ENCODE peak calls at places on chromosomes 1 and 21, in ten cellular contexts. One of them, this sample, is unnamed. For H3K27me3, the result is how much of the 10 kb centered on the place peaks cover.

GRCh38 chr1:223706077-223706988 is 6.0 kb upstream of the CAPN2 start:
- DNase-seq in right lobe of liver: no peak
- DNase-seq in heart left ventricle: no peak
- DNase-seq in tibial artery: no peak
- DNase-seq in IMR-90: peak
- DNase-seq in Peyer's patch: no peak
- DNase-seq in cardiac muscle cell: peak
- DNase-seq in lower lobe of right lung: no peak
- DNase-seq in CD8-positive, alpha-beta T cell: no peak
- DNase-seq in spleen: no peak
- DNase-seq in this sample: no peak

GRCh38 chr1:75989130-75989529 is 56.9 kb upstream of the ASB17 start:
- DNase-seq in right lobe of liver: no peak
- DNase-seq in heart left ventricle: no peak
- DNase-seq in tibial artery: no peak
- DNase-seq in IMR-90: no peak
- DNase-seq in Peyer's patch: no peak
- DNase-seq in cardiac muscle cell: no peak
- DNase-seq in lower lobe of right lung: no peak
- DNase-seq in CD8-positive, alpha-beta T cell: no peak
- DNase-seq in spleen: no peak
- DNase-seq in this sample: no peak

GRCh38 chr1:22039594-22040347 is 12.7 kb upstream of the CDC42 start:
- DNase-seq in right lobe of liver: no peak
- DNase-seq in heart left ventricle: peak
- DNase-seq in tibial artery: no peak
- DNase-seq in IMR-90: peak
- DNase-seq in Peyer's patch: peak
- DNase-seq in cardiac muscle cell: peak
- DNase-seq in lower lobe of right lung: peak
- DNase-seq in CD8-positive, alpha-beta T cell: peak
- DNase-seq in spleen: peak
- DNase-seq in this sample: no peak

GRCh38 chr1:19643602-19644419 is at the start of gene NBL1:
- DNase-seq in right lobe of liver: no peak
- DNase-seq in heart left ventricle: peak
- DNase-seq in tibial artery: peak
- DNase-seq in IMR-90: peak
- DNase-seq in Peyer's patch: peak
- DNase-seq in cardiac muscle cell: peak
- DNase-seq in lower lobe of right lung: no peak
- DNase-seq in CD8-positive, alpha-beta T cell: peak
- DNase-seq in spleen: no peak
- DNase-seq in this sample: no peak

GRCh38 chr1:199612976-199613774 is 414.3 kb upstream of the NR5A2 start:
- DNase-seq in right lobe of liver: no peak
- DNase-seq in heart left ventricle: no peak
- DNase-seq in tibial artery: no peak
- DNase-seq in IMR-90: peak
- DNase-seq in Peyer's patch: no peak
- DNase-seq in cardiac muscle cell: no peak
- DNase-seq in lower lobe of right lung: no peak
- DNase-seq in CD8-positive, alpha-beta T cell: no peak
- DNase-seq in spleen: no peak
- DNase-seq in this sample: peak

GRCh38 chr1:226444901-226445300 is 37.0 kb upstream of the PARP1 start:
- DNase-seq in right lobe of liver: no peak
- DNase-seq in heart left ventricle: no peak
- DNase-seq in tibial artery: no peak
- DNase-seq in IMR-90: no peak
- DNase-seq in Peyer's patch: no peak
- DNase-seq in cardiac muscle cell: no peak
- DNase-seq in lower lobe of right lung: no peak
- DNase-seq in CD8-positive, alpha-beta T cell: peak
- DNase-seq in spleen: peak
- DNase-seq in this sample: no peak

GRCh38 chr1:117001254-117001927 is at the start of gene CD101:
- DNase-seq in right lobe of liver: no peak
- DNase-seq in heart left ventricle: no peak
- DNase-seq in tibial artery: no peak
- DNase-seq in IMR-90: no peak
- DNase-seq in Peyer's patch: no peak
- DNase-seq in cardiac muscle cell: no peak
- DNase-seq in lower lobe of right lung: no peak
- DNase-seq in CD8-positive, alpha-beta T cell: no peak
- DNase-seq in spleen: no peak
- DNase-seq in this sample: no peak

GRCh38 chr1:43329995-43330751 is 7.4 kb upstream of the MPL start:
- DNase-seq in right lobe of liver: no peak
- DNase-seq in heart left ventricle: peak
- DNase-seq in tibial artery: peak
- DNase-seq in IMR-90: peak
- DNase-seq in Peyer's patch: no peak
- DNase-seq in cardiac muscle cell: no peak
- DNase-seq in lower lobe of right lung: no peak
- DNase-seq in CD8-positive, alpha-beta T cell: no peak
- DNase-seq in spleen: peak
- DNase-seq in this sample: peak

GRCh38 chr1:47385020-47385419 is 31.1 kb upstream of the FOXE3 start:
- DNase-seq in right lobe of liver: no peak
- DNase-seq in heart left ventricle: no peak
- DNase-seq in tibial artery: no peak
- DNase-seq in IMR-90: no peak
- DNase-seq in Peyer's patch: no peak
- DNase-seq in cardiac muscle cell: no peak
- DNase-seq in lower lobe of right lung: no peak
- DNase-seq in CD8-positive, alpha-beta T cell: no peak
- DNase-seq in spleen: no peak
- DNase-seq in this sample: no peak

GRCh38 chr1:83546863-83547262 is 452.1 kb downstream of the TTLL7 start:
- DNase-seq in right lobe of liver: no peak
- DNase-seq in heart left ventricle: no peak
- DNase-seq in tibial artery: no peak
- DNase-seq in IMR-90: no peak
- DNase-seq in Peyer's patch: no peak
- DNase-seq in cardiac muscle cell: no peak
- DNase-seq in lower lobe of right lung: no peak
- DNase-seq in CD8-positive, alpha-beta T cell: no peak
- DNase-seq in spleen: no peak
- DNase-seq in this sample: no peak

GRCh38 chr21:43861716-43862115 is 3.3 kb upstream of the AGPAT3 start:
- DNase-seq in right lobe of liver: peak
- DNase-seq in heart left ventricle: no peak
- DNase-seq in tibial artery: no peak
- DNase-seq in IMR-90: no peak
- DNase-seq in Peyer's patch: no peak
- DNase-seq in cardiac muscle cell: no peak
- DNase-seq in lower lobe of right lung: no peak
- DNase-seq in CD8-positive, alpha-beta T cell: no peak
- DNase-seq in spleen: peak
- DNase-seq in this sample: no peak

GRCh38 chr1:154706851-154707250 is 98.9 kb upstream of the ADAR start:
- DNase-seq in right lobe of liver: no peak
- DNase-seq in heart left ventricle: no peak
- DNase-seq in tibial artery: no peak
- DNase-seq in IMR-90: no peak
- DNase-seq in Peyer's patch: no peak
- DNase-seq in cardiac muscle cell: no peak
- DNase-seq in lower lobe of right lung: no peak
- DNase-seq in CD8-positive, alpha-beta T cell: no peak
- DNase-seq in spleen: no peak
- DNase-seq in this sample: no peak

GRCh38 chr1:21126324-21126723 is 50.4 kb downstream of the EIF4G3 start:
- DNase-seq in right lobe of liver: no peak
- DNase-seq in heart left ventricle: no peak
- DNase-seq in tibial artery: no peak
- DNase-seq in IMR-90: no peak
- DNase-seq in Peyer's patch: no peak
- DNase-seq in cardiac muscle cell: no peak
- DNase-seq in lower lobe of right lung: no peak
- DNase-seq in CD8-positive, alpha-beta T cell: no peak
- DNase-seq in spleen: no peak
- DNase-seq in this sample: no peak

GRCh38 chr1:36836196-36836883 is 198.0 kb downstream of the GRIK3 start:
- DNase-seq in right lobe of liver: peak
- DNase-seq in heart left ventricle: no peak
- DNase-seq in tibial artery: no peak
- DNase-seq in IMR-90: no peak
- DNase-seq in Peyer's patch: no peak
- DNase-seq in cardiac muscle cell: no peak
- DNase-seq in lower lobe of right lung: no peak
- DNase-seq in CD8-positive, alpha-beta T cell: no peak
- DNase-seq in spleen: peak
- DNase-seq in this sample: no peak

GRCh38 chr21:42630626-42631025 is 22.8 kb upstream of the PDE9A start:
- DNase-seq in right lobe of liver: peak
- DNase-seq in heart left ventricle: no peak
- DNase-seq in tibial artery: no peak
- DNase-seq in IMR-90: no peak
- DNase-seq in Peyer's patch: peak
- DNase-seq in cardiac muscle cell: no peak
- DNase-seq in lower lobe of right lung: peak
- DNase-seq in CD8-positive, alpha-beta T cell: no peak
- DNase-seq in spleen: peak
- DNase-seq in this sample: no peak

GRCh38 chr21:33937146-33937545 is 21.5 kb upstream of the ATP5PO start:
- DNase-seq in right lobe of liver: no peak
- DNase-seq in heart left ventricle: no peak
- DNase-seq in tibial artery: no peak
- DNase-seq in IMR-90: no peak
- DNase-seq in Peyer's patch: no peak
- DNase-seq in cardiac muscle cell: no peak
- DNase-seq in lower lobe of right lung: no peak
- DNase-seq in CD8-positive, alpha-beta T cell: no peak
- DNase-seq in spleen: no peak
- DNase-seq in this sample: no peak

GRCh38 chr1:230809205-230809990 is 58.9 kb downstream of the C1orf198 start:
- DNase-seq in right lobe of liver: no peak
- DNase-seq in heart left ventricle: peak
- DNase-seq in tibial artery: no peak
- DNase-seq in IMR-90: no peak
- DNase-seq in Peyer's patch: no peak
- DNase-seq in cardiac muscle cell: no peak
- DNase-seq in lower lobe of right lung: no peak
- DNase-seq in CD8-positive, alpha-beta T cell: peak
- DNase-seq in spleen: no peak
- DNase-seq in this sample: no peak

GRCh38 chr1:108575241-108575850 is 15.4 kb downstream of the EEIG2 start:
- DNase-seq in right lobe of liver: no peak
- DNase-seq in heart left ventricle: no peak
- DNase-seq in tibial artery: no peak
- DNase-seq in IMR-90: peak
- DNase-seq in Peyer's patch: no peak
- DNase-seq in cardiac muscle cell: no peak
- DNase-seq in lower lobe of right lung: no peak
- DNase-seq in CD8-positive, alpha-beta T cell: no peak
- DNase-seq in spleen: no peak
- DNase-seq in this sample: no peak
- TF ChIP-seq CTCF in right lobe of liver: no peak
- TF ChIP-seq CTCF in heart left ventricle: no peak
- TF ChIP-seq CTCF in tibial artery: no peak
- TF ChIP-seq CTCF in IMR-90: no peak
- TF ChIP-seq CTCF in Peyer's patch: no peak
- TF ChIP-seq CTCF in cardiac muscle cell: no peak
- TF ChIP-seq CTCF in lower lobe of right lung: no peak
- TF ChIP-seq CTCF in CD8-positive, alpha-beta T cell: no peak
- TF ChIP-seq CTCF in spleen: no peak
- TF ChIP-seq CTCF in this sample: no peak

GRCh38 chr1:18055181-18055580 is 52.4 kb upstream of the IGSF21 start:
- DNase-seq in right lobe of liver: no peak
- DNase-seq in heart left ventricle: no peak
- DNase-seq in tibial artery: no peak
- DNase-seq in IMR-90: no peak
- DNase-seq in Peyer's patch: no peak
- DNase-seq in cardiac muscle cell: no peak
- DNase-seq in lower lobe of right lung: no peak
- DNase-seq in CD8-positive, alpha-beta T cell: no peak
- DNase-seq in spleen: no peak
- DNase-seq in this sample: no peak
- H3K27me3 ChIP-seq in right lobe of liver: under half
- H3K27me3 ChIP-seq in heart left ventricle: half or more
- H3K27me3 ChIP-seq in tibial artery: half or more
- H3K27me3 ChIP-seq in IMR-90: under half
- H3K27me3 ChIP-seq in Peyer's patch: under half
- H3K27me3 ChIP-seq in cardiac muscle cell: under half
- H3K27me3 ChIP-seq in lower lobe of right lung: under half
- H3K27me3 ChIP-seq in CD8-positive, alpha-beta T cell: under half
- H3K27me3 ChIP-seq in spleen: under half
- H3K27me3 ChIP-seq in this sample: under half

DNA sequence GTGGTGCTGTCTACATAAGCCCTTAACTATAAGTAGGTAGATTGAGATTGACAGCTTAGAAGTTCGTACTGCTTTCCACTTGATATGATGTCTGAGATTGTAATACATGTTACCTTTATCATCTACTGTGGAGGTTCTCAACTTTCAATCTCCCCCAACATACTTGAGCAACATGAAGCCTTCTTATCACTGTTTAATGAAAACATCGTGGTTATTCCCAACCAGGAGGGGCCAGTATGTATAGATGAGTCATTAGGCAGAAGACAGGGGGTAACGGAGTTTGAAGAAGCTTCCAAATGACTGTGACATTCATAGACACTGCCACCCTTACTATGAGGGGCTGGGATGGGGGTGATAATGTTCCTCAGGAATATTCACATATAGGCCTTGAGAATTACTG is 36.0 kb downstream of the CENPF start:
- DNase-seq in right lobe of liver: no peak
- DNase-seq in heart left ventricle: no peak
- DNase-seq in tibial artery: no peak
- DNase-seq in IMR-90: peak
- DNase-seq in Peyer's patch: no peak
- DNase-seq in cardiac muscle cell: no peak
- DNase-seq in lower lobe of right lung: no peak
- DNase-seq in CD8-positive, alpha-beta T cell: no peak
- DNase-seq in spleen: no peak
- DNase-seq in this sample: no peak
- H3K4me3 ChIP-seq in right lobe of liver: no peak
- H3K4me3 ChIP-seq in heart left ventricle: no peak
- H3K4me3 ChIP-seq in tibial artery: no peak
- H3K4me3 ChIP-seq in IMR-90: no peak
- H3K4me3 ChIP-seq in Peyer's patch: no peak
- H3K4me3 ChIP-seq in cardiac muscle cell: no peak
- H3K4me3 ChIP-seq in lower lobe of right lung: no peak
- H3K4me3 ChIP-seq in CD8-positive, alpha-beta T cell: no peak
- H3K4me3 ChIP-seq in spleen: no peak
- H3K4me3 ChIP-seq in this sample: no peak

DNA sequence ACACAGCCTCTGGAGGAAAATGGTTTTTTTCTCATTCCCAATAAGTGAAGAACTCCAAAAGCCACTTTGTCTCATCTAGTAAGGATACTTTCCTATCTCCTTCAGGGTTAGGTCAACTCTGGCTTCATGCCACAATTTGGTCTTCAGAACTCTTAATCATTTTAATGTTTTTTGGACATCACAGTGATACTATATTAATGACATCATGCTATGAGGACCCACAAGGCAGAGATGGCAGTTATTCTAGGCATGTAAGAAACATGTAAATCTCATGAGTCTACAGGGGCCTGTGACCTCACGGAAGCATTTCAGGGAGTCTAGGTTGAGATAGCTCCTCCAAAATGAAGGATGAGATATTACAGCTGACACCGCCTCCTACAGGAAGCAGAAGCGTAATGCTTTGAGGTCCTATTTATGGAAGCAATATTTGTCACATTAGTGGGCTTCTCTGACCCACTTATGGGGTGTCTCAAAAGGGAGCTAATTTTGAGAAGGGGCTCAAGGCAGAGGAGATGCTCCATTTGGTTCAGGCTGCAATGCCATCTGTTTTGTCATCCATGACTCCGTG is 5.0 kb upstream of the GPR137B start:
- DNase-seq in right lobe of liver: no peak
- DNase-seq in heart left ventricle: no peak
- DNase-seq in tibial artery: no peak
- DNase-seq in IMR-90: no peak
- DNase-seq in Peyer's patch: no peak
- DNase-seq in cardiac muscle cell: no peak
- DNase-seq in lower lobe of right lung: no peak
- DNase-seq in CD8-positive, alpha-beta T cell: no peak
- DNase-seq in spleen: no peak
- DNase-seq in this sample: no peak
- TF ChIP-seq CTCF in right lobe of liver: no peak
- TF ChIP-seq CTCF in heart left ventricle: no peak
- TF ChIP-seq CTCF in tibial artery: no peak
- TF ChIP-seq CTCF in IMR-90: no peak
- TF ChIP-seq CTCF in Peyer's patch: no peak
- TF ChIP-seq CTCF in cardiac muscle cell: no peak
- TF ChIP-seq CTCF in lower lobe of right lung: no peak
- TF ChIP-seq CTCF in CD8-positive, alpha-beta T cell: no peak
- TF ChIP-seq CTCF in spleen: no peak
- TF ChIP-seq CTCF in this sample: peak